ENCODE peak calls at places on chromosome 6, in five cellular contexts. H is NCI-H460, T is HCT116, P is DMS 273 treated with DMSO at 0.1 percent for 48 hours, G is endodermal cell. S is an unnamed sample.
A peak's percentile ranks its signal among the peaks of the same experiment; 100 is the strongest.

GRCh38 chr6:118641042-118641441 is 10.3 kb downstream of the CEP85L start:
- DNase-seq in G (no peak), H (no peak), P (no peak), T (no peak), S (no peak)

GRCh38 chr6:6686748-6687601 is 98.5 kb downstream of the LY86 start:
- DNase-seq in P (peak; percentile 96), T (peak; percentile 93), H (peak; percentile 96), G (peak; percentile 99), S (peak; percentile 99)

GRCh38 chr6:54474898-54475297 is 166.7 kb downstream of the TINAG start:
- DNase-seq in P (no peak), T (no peak), H (no peak), G (no peak), S (no peak)

GRCh38 chr6:40183902-40184301 is 249.6 kb upstream of the MOCS1 start:
- DNase-seq in G (peak; percentile 77), T (no peak), H (no peak), P (no peak), S (no peak)

GRCh38 chr6:159097256-159097655 is 52.5 kb upstream of the TAGAP start:
- DNase-seq in G (peak; percentile 28), H (no peak), P (no peak), T (no peak), S (no peak)

GRCh38 chr6:37168809-37169457 is 1.0 kb upstream of the PIM1 start:
- DNase-seq in T (no peak), P (peak; percentile 37), G (peak; percentile 87), H (no peak), S (peak; percentile 80)

GRCh38 chr6:36779227-36779626 is 60.0 kb downstream of the CPNE5 start:
- DNase-seq in G (no peak), P (no peak), H (no peak), T (no peak), S (no peak)

GRCh38 chr6:150200428-150201105 is 57.7 kb downstream of the PPP1R14C start:
- DNase-seq in P (no peak), T (no peak), G (peak; percentile 58), H (no peak), S (no peak)

GRCh38 chr6:17258763-17259162 is 22.4 kb upstream of the RBM24 start:
- DNase-seq in H (no peak), P (no peak), T (no peak), G (no peak), S (no peak)

GRCh38 chr6:5996701-5997419 is 9.9 kb downstream of the NRN1 start:
- DNase-seq in G (peak; percentile 75), P (peak; percentile 30), H (no peak), T (no peak), S (peak; percentile 54)

GRCh38 chr6:133132092-133132491 is 109.1 kb upstream of the EYA4 start:
- DNase-seq in H (no peak), G (no peak), P (peak; percentile 19), T (no peak), S (no peak)

GRCh38 chr6:36834576-36835293 is 4.5 kb downstream of the CPNE5 start:
- DNase-seq in G (peak; percentile 79), T (no peak), P (peak; percentile 81), H (no peak), S (no peak)

GRCh38 chr6:66897576-66897975 is 1190.5 kb upstream of the EYS start:
- DNase-seq in G (peak; percentile 45), T (no peak), H (no peak), P (no peak), S (no peak)

GRCh38 chr6:155389130-155389529 is 66.5 kb downstream of the NOX3 start:
- DNase-seq in T (no peak), H (no peak), P (no peak), G (no peak), S (no peak)

GRCh38 chr6:31919624-31920303 is 7.8 kb upstream of the C2 start:
- DNase-seq in P (no peak), H (no peak), G (no peak), T (no peak), S (no peak)

GRCh38 chr6:140462495-140463311 is 1088.3 kb upstream of the CITED2 start:
- DNase-seq in T (peak; percentile 35), G (no peak), P (no peak), H (no peak), S (peak; percentile 62)

GRCh38 chr6:81818778-81819491 is 66.5 kb upstream of the TENT5A start:
- DNase-seq in T (no peak), H (no peak), P (no peak), G (no peak), S (no peak)

GRCh38 chr6:72741083-72741482 is 119.2 kb downstream of the KCNQ5 start:
- DNase-seq in H (no peak), P (no peak), T (no peak), G (no peak), S (no peak)

GRCh38 chr6:39941820-39942219 is 7.6 kb upstream of the MOCS1 start:
- DNase-seq in P (no peak), H (no peak), G (no peak), T (no peak), S (no peak)

S was measured in dermis microvascular lymphatic vessel endothelial cell.